ENCODE peak calls at places on chromosomes 6 and 20, in seven cellular contexts. One of them, this sample, is unnamed.

GRCh38 chr6:149190228-149190831 is 127.2 kb upstream of the TAB2 start:
- DNase-seq in CD8-positive, alpha-beta T cell: peak
- DNase-seq in activated CD8-positive, alpha-beta T cell treated with anti-CD3 and anti-CD28 coated beads for 36 hours: peak
- DNase-seq in PC-9: no peak
- DNase-seq in cardiac fibroblast: peak
- DNase-seq in HCT116: no peak
- DNase-seq in fibroblast of lung: peak
- DNase-seq in this sample: no peak

GRCh38 chr6:170211404-170212025 is 79.4 kb downstream of the DLL1 start:
- DNase-seq in fibroblast of lung: no peak
- DNase-seq in PC-9: no peak
- DNase-seq in cardiac fibroblast: no peak
- DNase-seq in activated CD8-positive, alpha-beta T cell treated with anti-CD3 and anti-CD28 coated beads for 36 hours: no peak
- DNase-seq in CD8-positive, alpha-beta T cell: peak
- DNase-seq in HCT116: no peak
- DNase-seq in this sample: no peak

GRCh38 chr6:33667072-33667471 is 44.4 kb downstream of the UQCC2 start:
- DNase-seq in CD8-positive, alpha-beta T cell: no peak
- DNase-seq in fibroblast of lung: no peak
- DNase-seq in cardiac fibroblast: no peak
- DNase-seq in HCT116: no peak
- DNase-seq in PC-9: no peak
- DNase-seq in activated CD8-positive, alpha-beta T cell treated with anti-CD3 and anti-CD28 coated beads for 36 hours: no peak
- DNase-seq in this sample: no peak

GRCh38 chr6:45148711-45149341 is 179.3 kb upstream of the RUNX2 start:
- DNase-seq in PC-9: no peak
- DNase-seq in CD8-positive, alpha-beta T cell: no peak
- DNase-seq in fibroblast of lung: peak
- DNase-seq in HCT116: no peak
- DNase-seq in cardiac fibroblast: peak
- DNase-seq in activated CD8-positive, alpha-beta T cell treated with anti-CD3 and anti-CD28 coated beads for 36 hours: no peak
- DNase-seq in this sample: peak

GRCh38 chr6:147117580-147117979 is 86.6 kb upstream of the STXBP5 start:
- DNase-seq in HCT116: no peak
- DNase-seq in fibroblast of lung: no peak
- DNase-seq in cardiac fibroblast: peak
- DNase-seq in CD8-positive, alpha-beta T cell: no peak
- DNase-seq in activated CD8-positive, alpha-beta T cell treated with anti-CD3 and anti-CD28 coated beads for 36 hours: no peak
- DNase-seq in PC-9: no peak
- DNase-seq in this sample: no peak

GRCh38 chr6:102679844-102680243 is 1286.3 kb downstream of the GRIK2 start:
- DNase-seq in PC-9: no peak
- DNase-seq in HCT116: no peak
- DNase-seq in fibroblast of lung: no peak
- DNase-seq in CD8-positive, alpha-beta T cell: no peak
- DNase-seq in activated CD8-positive, alpha-beta T cell treated with anti-CD3 and anti-CD28 coated beads for 36 hours: no peak
- DNase-seq in cardiac fibroblast: no peak
- DNase-seq in this sample: no peak

GRCh38 chr6:159279790-159280277 is 110.6 kb downstream of the FNDC1 start:
- DNase-seq in fibroblast of lung: peak
- DNase-seq in cardiac fibroblast: peak
- DNase-seq in CD8-positive, alpha-beta T cell: no peak
- DNase-seq in activated CD8-positive, alpha-beta T cell treated with anti-CD3 and anti-CD28 coated beads for 36 hours: no peak
- DNase-seq in PC-9: no peak
- DNase-seq in HCT116: peak
- DNase-seq in this sample: no peak

GRCh38 chr20:61385731-61386130 is 133.7 kb downstream of the CDH4 start:
- DNase-seq in fibroblast of lung: no peak
- DNase-seq in HCT116: no peak
- DNase-seq in PC-9: no peak
- DNase-seq in CD8-positive, alpha-beta T cell: no peak
- DNase-seq in activated CD8-positive, alpha-beta T cell treated with anti-CD3 and anti-CD28 coated beads for 36 hours: no peak
- DNase-seq in cardiac fibroblast: no peak
- DNase-seq in this sample: no peak

GRCh38 chr6:7546832-7547714 is 5.6 kb downstream of the DSP start:
- DNase-seq in cardiac fibroblast: no peak
- DNase-seq in CD8-positive, alpha-beta T cell: no peak
- DNase-seq in activated CD8-positive, alpha-beta T cell treated with anti-CD3 and anti-CD28 coated beads for 36 hours: no peak
- DNase-seq in fibroblast of lung: no peak
- DNase-seq in HCT116: no peak
- DNase-seq in PC-9: peak
- DNase-seq in this sample: no peak

GRCh38 chr6:45898941-45899682 is 116.5 kb downstream of the CLIC5 start:
- DNase-seq in fibroblast of lung: no peak
- DNase-seq in activated CD8-positive, alpha-beta T cell treated with anti-CD3 and anti-CD28 coated beads for 36 hours: no peak
- DNase-seq in HCT116: no peak
- DNase-seq in cardiac fibroblast: no peak
- DNase-seq in PC-9: no peak
- DNase-seq in CD8-positive, alpha-beta T cell: no peak
- DNase-seq in this sample: no peak

GRCh38 chr20:1928154-1928553 is 32.9 kb downstream of the SIRPA start:
- DNase-seq in activated CD8-positive, alpha-beta T cell treated with anti-CD3 and anti-CD28 coated beads for 36 hours: no peak
- DNase-seq in fibroblast of lung: no peak
- DNase-seq in cardiac fibroblast: no peak
- DNase-seq in CD8-positive, alpha-beta T cell: no peak
- DNase-seq in HCT116: no peak
- DNase-seq in PC-9: no peak
- DNase-seq in this sample: no peak

GRCh38 chr6:91045152-91045551 is 458.3 kb upstream of the MAP3K7 start:
- DNase-seq in activated CD8-positive, alpha-beta T cell treated with anti-CD3 and anti-CD28 coated beads for 36 hours: no peak
- DNase-seq in HCT116: no peak
- DNase-seq in fibroblast of lung: peak
- DNase-seq in CD8-positive, alpha-beta T cell: no peak
- DNase-seq in cardiac fibroblast: peak
- DNase-seq in PC-9: no peak
- DNase-seq in this sample: no peak

GRCh38 chr6:130872250-130873095 is 45.3 kb downstream of the SMLR1 start:
- DNase-seq in activated CD8-positive, alpha-beta T cell treated with anti-CD3 and anti-CD28 coated beads for 36 hours: peak
- DNase-seq in PC-9: peak
- DNase-seq in HCT116: peak
- DNase-seq in fibroblast of lung: peak
- DNase-seq in cardiac fibroblast: peak
- DNase-seq in CD8-positive, alpha-beta T cell: peak
- DNase-seq in this sample: peak

GRCh38 chr20:49284818-49285217 is 7.0 kb upstream of the ZNFX1 start:
- DNase-seq in PC-9: no peak
- DNase-seq in activated CD8-positive, alpha-beta T cell treated with anti-CD3 and anti-CD28 coated beads for 36 hours: no peak
- DNase-seq in fibroblast of lung: no peak
- DNase-seq in HCT116: no peak
- DNase-seq in CD8-positive, alpha-beta T cell: no peak
- DNase-seq in cardiac fibroblast: no peak
- DNase-seq in this sample: no peak

GRCh38 chr20:54019127-54019526 is 51.3 kb downstream of the BCAS1 start:
- DNase-seq in HCT116: no peak
- DNase-seq in CD8-positive, alpha-beta T cell: no peak
- DNase-seq in cardiac fibroblast: no peak
- DNase-seq in PC-9: no peak
- DNase-seq in activated CD8-positive, alpha-beta T cell treated with anti-CD3 and anti-CD28 coated beads for 36 hours: no peak
- DNase-seq in fibroblast of lung: no peak
- DNase-seq in this sample: no peak

GRCh38 chr6:168914070-168914469 is 339.6 kb downstream of the THBS2 start:
- DNase-seq in HCT116: no peak
- DNase-seq in activated CD8-positive, alpha-beta T cell treated with anti-CD3 and anti-CD28 coated beads for 36 hours: no peak
- DNase-seq in cardiac fibroblast: no peak
- DNase-seq in fibroblast of lung: no peak
- DNase-seq in PC-9: no peak
- DNase-seq in CD8-positive, alpha-beta T cell: no peak
- DNase-seq in this sample: no peak

GRCh38 chr6:6942826-6943225 is 164.9 kb upstream of the RREB1 start:
- DNase-seq in HCT116: no peak
- DNase-seq in activated CD8-positive, alpha-beta T cell treated with anti-CD3 and anti-CD28 coated beads for 36 hours: peak
- DNase-seq in PC-9: no peak
- DNase-seq in CD8-positive, alpha-beta T cell: no peak
- DNase-seq in cardiac fibroblast: no peak
- DNase-seq in fibroblast of lung: peak
- DNase-seq in this sample: peak

GRCh38 chr20:48595495-48596475 is 232.0 kb downstream of the PREX1 start:
- DNase-seq in cardiac fibroblast: no peak
- DNase-seq in PC-9: no peak
- DNase-seq in activated CD8-positive, alpha-beta T cell treated with anti-CD3 and anti-CD28 coated beads for 36 hours: no peak
- DNase-seq in fibroblast of lung: no peak
- DNase-seq in HCT116: no peak
- DNase-seq in CD8-positive, alpha-beta T cell: no peak
- DNase-seq in this sample: no peak

GRCh38 chr6:100057941-100058340 is 63.9 kb upstream of the MCHR2 start:
- DNase-seq in CD8-positive, alpha-beta T cell: no peak
- DNase-seq in activated CD8-positive, alpha-beta T cell treated with anti-CD3 and anti-CD28 coated beads for 36 hours: no peak
- DNase-seq in HCT116: no peak
- DNase-seq in fibroblast of lung: no peak
- DNase-seq in cardiac fibroblast: no peak
- DNase-seq in PC-9: no peak
- DNase-seq in this sample: peak

GRCh38 chr6:25886066-25886465 is 12.0 kb upstream of the SLC17A3 start:
- DNase-seq in fibroblast of lung: no peak
- DNase-seq in HCT116: no peak
- DNase-seq in CD8-positive, alpha-beta T cell: no peak
- DNase-seq in activated CD8-positive, alpha-beta T cell treated with anti-CD3 and anti-CD28 coated beads for 36 hours: no peak
- DNase-seq in cardiac fibroblast: no peak
- DNase-seq in PC-9: no peak
- DNase-seq in this sample: no peak

GRCh38 chr6:6392214-6393068 is 72.0 kb upstream of the F13A1 start:
- DNase-seq in PC-9: no peak
- DNase-seq in HCT116: no peak
- DNase-seq in fibroblast of lung: no peak
- DNase-seq in cardiac fibroblast: no peak
- DNase-seq in CD8-positive, alpha-beta T cell: no peak
- DNase-seq in activated CD8-positive, alpha-beta T cell treated with anti-CD3 and anti-CD28 coated beads for 36 hours: no peak
- DNase-seq in this sample: no peak

GRCh38 chr20:50548396-50548795 is 38.2 kb downstream of the PTPN1 start:
- DNase-seq in activated CD8-positive, alpha-beta T cell treated with anti-CD3 and anti-CD28 coated beads for 36 hours: no peak
- DNase-seq in cardiac fibroblast: no peak
- DNase-seq in fibroblast of lung: no peak
- DNase-seq in PC-9: no peak
- DNase-seq in CD8-positive, alpha-beta T cell: no peak
- DNase-seq in HCT116: no peak
- DNase-seq in this sample: no peak

GRCh38 chr6:26022166-26022510 is 59.5 kb downstream of the TRIM38 start:
- DNase-seq in activated CD8-positive, alpha-beta T cell treated with anti-CD3 and anti-CD28 coated beads for 36 hours: peak
- DNase-seq in fibroblast of lung: peak
- DNase-seq in PC-9: peak
- DNase-seq in HCT116: peak
- DNase-seq in CD8-positive, alpha-beta T cell: peak
- DNase-seq in cardiac fibroblast: peak
- DNase-seq in this sample: peak

GRCh38 chr20:30286157-30286556 is 971.3 kb upstream of the DEFB115 start:
- DNase-seq in cardiac fibroblast: no peak
- DNase-seq in activated CD8-positive, alpha-beta T cell treated with anti-CD3 and anti-CD28 coated beads for 36 hours: no peak
- DNase-seq in HCT116: no peak
- DNase-seq in CD8-positive, alpha-beta T cell: no peak
- DNase-seq in PC-9: no peak
- DNase-seq in fibroblast of lung: no peak
- DNase-seq in this sample: no peak

GRCh38 chr6:134447883-134448387 is 130.0 kb upstream of the SGK1 start:
- DNase-seq in activated CD8-positive, alpha-beta T cell treated with anti-CD3 and anti-CD28 coated beads for 36 hours: no peak
- DNase-seq in PC-9: no peak
- DNase-seq in cardiac fibroblast: peak
- DNase-seq in CD8-positive, alpha-beta T cell: no peak
- DNase-seq in fibroblast of lung: peak
- DNase-seq in HCT116: no peak
- DNase-seq in this sample: peak

GRCh38 chr6:36024154-36024760 is at the start of gene SLC26A8:
- DNase-seq in PC-9: no peak
- DNase-seq in cardiac fibroblast: no peak
- DNase-seq in CD8-positive, alpha-beta T cell: no peak
- DNase-seq in activated CD8-positive, alpha-beta T cell treated with anti-CD3 and anti-CD28 coated beads for 36 hours: no peak
- DNase-seq in HCT116: no peak
- DNase-seq in fibroblast of lung: no peak
- DNase-seq in this sample: no peak

DNA sequence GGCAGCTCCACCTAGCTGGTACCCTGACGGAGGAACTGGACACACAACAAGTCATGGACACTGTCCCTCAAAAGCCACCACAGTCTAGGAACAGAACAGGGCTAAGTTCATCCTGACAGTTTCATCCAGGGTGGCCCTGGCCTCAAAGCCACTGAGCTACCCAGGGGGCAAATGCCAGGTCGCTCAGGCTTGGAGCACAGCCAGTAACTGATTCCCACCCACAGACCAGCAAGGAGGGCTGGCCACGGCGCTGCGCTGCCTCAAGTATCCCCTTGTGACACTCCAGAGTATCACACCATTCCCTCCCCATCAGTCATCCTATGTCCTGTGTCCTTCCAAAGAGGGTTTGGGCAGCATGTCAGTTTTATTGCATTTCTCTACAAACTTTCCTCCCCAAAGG is 72.2 kb downstream of the GINS1 start:
- DNase-seq in HCT116: no peak
- DNase-seq in activated CD8-positive, alpha-beta T cell treated with anti-CD3 and anti-CD28 coated beads for 36 hours: no peak
- DNase-seq in cardiac fibroblast: no peak
- DNase-seq in fibroblast of lung: no peak
- DNase-seq in CD8-positive, alpha-beta T cell: no peak
- DNase-seq in PC-9: no peak
- DNase-seq in this sample: no peak
- TF ChIP-seq CTCF in HCT116: no peak
- TF ChIP-seq CTCF in activated CD8-positive, alpha-beta T cell treated with anti-CD3 and anti-CD28 coated beads for 36 hours: no peak
- TF ChIP-seq CTCF in cardiac fibroblast: no peak
- TF ChIP-seq CTCF in fibroblast of lung: no peak
- TF ChIP-seq CTCF in CD8-positive, alpha-beta T cell: no peak
- TF ChIP-seq CTCF in PC-9: no peak
- TF ChIP-seq CTCF in this sample: no peak

GRCh38 chr20:33393609-33394008 is 7.7 kb downstream of the CDK5RAP1 start:
- DNase-seq in PC-9: no peak
- DNase-seq in fibroblast of lung: no peak
- DNase-seq in activated CD8-positive, alpha-beta T cell treated with anti-CD3 and anti-CD28 coated beads for 36 hours: no peak
- DNase-seq in cardiac fibroblast: no peak
- DNase-seq in CD8-positive, alpha-beta T cell: no peak
- DNase-seq in HCT116: no peak
- DNase-seq in this sample: peak
- TF ChIP-seq CTCF in PC-9: no peak
- TF ChIP-seq CTCF in fibroblast of lung: no peak
- TF ChIP-seq CTCF in activated CD8-positive, alpha-beta T cell treated with anti-CD3 and anti-CD28 coated beads for 36 hours: no peak
- TF ChIP-seq CTCF in cardiac fibroblast: no peak
- TF ChIP-seq CTCF in CD8-positive, alpha-beta T cell: no peak
- TF ChIP-seq CTCF in HCT116: no peak
- TF ChIP-seq CTCF in this sample: no peak

DNA sequence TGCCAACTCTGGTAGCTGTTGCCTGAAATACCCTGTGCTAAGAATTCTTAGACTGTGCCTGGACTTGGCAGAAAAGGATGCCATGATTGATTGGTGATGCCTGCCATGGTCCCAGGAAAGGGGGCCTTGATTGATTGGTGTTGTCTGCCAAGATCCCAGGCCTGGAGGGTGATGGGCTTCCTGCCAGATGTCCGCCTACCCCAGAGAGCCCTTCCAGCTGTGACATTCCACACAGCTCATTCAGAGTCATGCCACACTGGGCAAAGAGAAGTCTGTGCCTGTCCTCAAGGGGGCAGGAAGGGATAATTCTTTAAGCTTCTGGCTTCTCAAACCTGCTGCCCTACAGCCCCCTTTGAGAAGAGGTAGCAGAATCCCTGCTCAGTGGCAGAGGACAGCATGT is 24.6 kb downstream of the RIMS4 start:
- DNase-seq in fibroblast of lung: peak
- DNase-seq in cardiac fibroblast: peak
- DNase-seq in PC-9: no peak
- DNase-seq in activated CD8-positive, alpha-beta T cell treated with anti-CD3 and anti-CD28 coated beads for 36 hours: no peak
- DNase-seq in CD8-positive, alpha-beta T cell: no peak
- DNase-seq in HCT116: no peak
- DNase-seq in this sample: peak
- TF ChIP-seq CTCF in fibroblast of lung: no peak
- TF ChIP-seq CTCF in cardiac fibroblast: no peak
- TF ChIP-seq CTCF in PC-9: no peak
- TF ChIP-seq CTCF in activated CD8-positive, alpha-beta T cell treated with anti-CD3 and anti-CD28 coated beads for 36 hours: no peak
- TF ChIP-seq CTCF in CD8-positive, alpha-beta T cell: no peak
- TF ChIP-seq CTCF in HCT116: no peak
- TF ChIP-seq CTCF in this sample: no peak

GRCh38 chr20:38197217-38198008 is 32.3 kb upstream of the TGM2 start:
- DNase-seq in activated CD8-positive, alpha-beta T cell treated with anti-CD3 and anti-CD28 coated beads for 36 hours: no peak
- DNase-seq in HCT116: no peak
- DNase-seq in CD8-positive, alpha-beta T cell: no peak
- DNase-seq in fibroblast of lung: no peak
- DNase-seq in cardiac fibroblast: peak
- DNase-seq in PC-9: no peak
- DNase-seq in this sample: no peak
- TF ChIP-seq CTCF in activated CD8-positive, alpha-beta T cell treated with anti-CD3 and anti-CD28 coated beads for 36 hours: no peak
- TF ChIP-seq CTCF in HCT116: no peak
- TF ChIP-seq CTCF in CD8-positive, alpha-beta T cell: no peak
- TF ChIP-seq CTCF in fibroblast of lung: no peak
- TF ChIP-seq CTCF in cardiac fibroblast: no peak
- TF ChIP-seq CTCF in PC-9: no peak
- TF ChIP-seq CTCF in this sample: no peak